ENCODE peak calls at places on chromosome 12, in nine cellular contexts. One of them, this sample, is unnamed.

GRCh38 chr12:5706247-5706646 is 238.8 kb downstream of the ANO2 start:
- DNase-seq in mucosa of descending colon: no peak
- DNase-seq in cardiac muscle cell: no peak
- DNase-seq in stomach: no peak
- DNase-seq in sigmoid colon: no peak
- DNase-seq in brain microvascular endothelial cell: no peak
- DNase-seq in H1: no peak
- DNase-seq in Peyer's patch: no peak
- DNase-seq in astrocyte: no peak
- DNase-seq in this sample: no peak

GRCh38 chr12:56590237-56590830 is 39.8 kb downstream of the BAZ2A start:
- DNase-seq in mucosa of descending colon: no peak
- DNase-seq in cardiac muscle cell: peak; percentile 37
- DNase-seq in stomach: no peak
- DNase-seq in sigmoid colon: no peak
- DNase-seq in brain microvascular endothelial cell: peak; percentile 23
- DNase-seq in H1: no peak
- DNase-seq in Peyer's patch: no peak
- DNase-seq in astrocyte: no peak
- DNase-seq in this sample: no peak

GRCh38 chr12:50981319-50982239 is 29.2 kb downstream of the HIGD1C start:
- DNase-seq in mucosa of descending colon: peak; percentile 35
- DNase-seq in cardiac muscle cell: no peak
- DNase-seq in stomach: no peak
- DNase-seq in sigmoid colon: no peak
- DNase-seq in brain microvascular endothelial cell: no peak
- DNase-seq in H1: no peak
- DNase-seq in Peyer's patch: no peak
- DNase-seq in astrocyte: no peak
- DNase-seq in this sample: no peak

GRCh38 chr12:58925111-58925732 is 4.9 kb upstream of the LRIG3 start:
- DNase-seq in mucosa of descending colon: peak; percentile 43
- DNase-seq in cardiac muscle cell: peak; percentile 69
- DNase-seq in stomach: no peak
- DNase-seq in sigmoid colon: no peak
- DNase-seq in brain microvascular endothelial cell: peak; percentile 45
- DNase-seq in H1: no peak
- DNase-seq in Peyer's patch: no peak
- DNase-seq in astrocyte: peak; percentile 75
- DNase-seq in this sample: no peak

GRCh38 chr12:6891637-6892036 is 13.0 kb upstream of the LRRC23 start:
- DNase-seq in mucosa of descending colon: no peak
- DNase-seq in cardiac muscle cell: no peak
- DNase-seq in stomach: no peak
- DNase-seq in sigmoid colon: no peak
- DNase-seq in brain microvascular endothelial cell: no peak
- DNase-seq in H1: no peak
- DNase-seq in Peyer's patch: no peak
- DNase-seq in astrocyte: no peak
- DNase-seq in this sample: no peak

GRCh38 chr12:76029982-76030377 is 1.6 kb downstream of the PHLDA1 start:
- DNase-seq in mucosa of descending colon: no peak
- DNase-seq in cardiac muscle cell: peak; percentile 70
- DNase-seq in stomach: no peak
- DNase-seq in sigmoid colon: no peak
- DNase-seq in brain microvascular endothelial cell: peak; percentile 28
- DNase-seq in H1: no peak
- DNase-seq in Peyer's patch: no peak
- DNase-seq in astrocyte: no peak
- DNase-seq in this sample: peak; percentile 75

GRCh38 chr12:48671231-48671856 is 10.7 kb downstream of the KANSL2 start:
- DNase-seq in mucosa of descending colon: no peak
- DNase-seq in cardiac muscle cell: no peak
- DNase-seq in stomach: no peak
- DNase-seq in sigmoid colon: no peak
- DNase-seq in brain microvascular endothelial cell: no peak
- DNase-seq in H1: no peak
- DNase-seq in Peyer's patch: no peak
- DNase-seq in astrocyte: no peak
- DNase-seq in this sample: no peak

GRCh38 chr12:24975425-24975824 is 26.5 kb upstream of the BCAT1 start:
- DNase-seq in mucosa of descending colon: no peak
- DNase-seq in cardiac muscle cell: no peak
- DNase-seq in stomach: no peak
- DNase-seq in sigmoid colon: no peak
- DNase-seq in brain microvascular endothelial cell: no peak
- DNase-seq in H1: no peak
- DNase-seq in Peyer's patch: no peak
- DNase-seq in astrocyte: peak; percentile 46
- DNase-seq in this sample: no peak

GRCh38 chr12:79451988-79452387 is 238.8 kb downstream of the PAWR start:
- DNase-seq in mucosa of descending colon: peak; percentile 24
- DNase-seq in cardiac muscle cell: peak; percentile 82
- DNase-seq in stomach: peak; percentile 25
- DNase-seq in sigmoid colon: peak; percentile 85
- DNase-seq in brain microvascular endothelial cell: peak; percentile 97
- DNase-seq in H1: no peak
- DNase-seq in Peyer's patch: no peak
- DNase-seq in astrocyte: peak; percentile 91
- DNase-seq in this sample: peak; percentile 78

GRCh38 chr12:78703820-78704525 is 160.6 kb upstream of the SYT1 start:
- DNase-seq in mucosa of descending colon: no peak
- DNase-seq in cardiac muscle cell: peak; percentile 58
- DNase-seq in stomach: no peak
- DNase-seq in sigmoid colon: no peak
- DNase-seq in brain microvascular endothelial cell: peak; percentile 56
- DNase-seq in H1: no peak
- DNase-seq in Peyer's patch: no peak
- DNase-seq in astrocyte: peak; percentile 95
- DNase-seq in this sample: peak; percentile 69

GRCh38 chr12:28132398-28132797 is 57.9 kb upstream of the CCDC91 start:
- DNase-seq in mucosa of descending colon: no peak
- DNase-seq in cardiac muscle cell: peak; percentile 68
- DNase-seq in stomach: no peak
- DNase-seq in sigmoid colon: no peak
- DNase-seq in brain microvascular endothelial cell: no peak
- DNase-seq in H1: no peak
- DNase-seq in Peyer's patch: no peak
- DNase-seq in astrocyte: no peak
- DNase-seq in this sample: no peak

GRCh38 chr12:108477881-108478259 is 37.2 kb upstream of the FICD start:
- DNase-seq in mucosa of descending colon: no peak
- DNase-seq in cardiac muscle cell: no peak
- DNase-seq in stomach: no peak
- DNase-seq in sigmoid colon: no peak
- DNase-seq in brain microvascular endothelial cell: no peak
- DNase-seq in H1: no peak
- DNase-seq in Peyer's patch: no peak
- DNase-seq in astrocyte: no peak
- DNase-seq in this sample: no peak

GRCh38 chr12:108475396-108475795 is 39.7 kb upstream of the FICD start:
- DNase-seq in mucosa of descending colon: no peak
- DNase-seq in cardiac muscle cell: no peak
- DNase-seq in stomach: no peak
- DNase-seq in sigmoid colon: no peak
- DNase-seq in brain microvascular endothelial cell: no peak
- DNase-seq in H1: no peak
- DNase-seq in Peyer's patch: no peak
- DNase-seq in astrocyte: no peak
- DNase-seq in this sample: no peak

GRCh38 chr12:108478611-108479010 is 36.5 kb upstream of the FICD start:
- DNase-seq in mucosa of descending colon: no peak
- DNase-seq in cardiac muscle cell: no peak
- DNase-seq in stomach: no peak
- DNase-seq in sigmoid colon: no peak
- DNase-seq in brain microvascular endothelial cell: no peak
- DNase-seq in H1: no peak
- DNase-seq in Peyer's patch: no peak
- DNase-seq in astrocyte: no peak
- DNase-seq in this sample: no peak

GRCh38 chr12:108477055-108477880 is 37.8 kb upstream of the FICD start:
- DNase-seq in mucosa of descending colon: no peak
- DNase-seq in cardiac muscle cell: no peak
- DNase-seq in stomach: no peak
- DNase-seq in sigmoid colon: no peak
- DNase-seq in brain microvascular endothelial cell: no peak
- DNase-seq in H1: no peak
- DNase-seq in Peyer's patch: no peak
- DNase-seq in astrocyte: no peak
- DNase-seq in this sample: no peak

GRCh38 chr12:108473400-108474055 is 41.5 kb upstream of the FICD start:
- DNase-seq in mucosa of descending colon: no peak
- DNase-seq in cardiac muscle cell: no peak
- DNase-seq in stomach: no peak
- DNase-seq in sigmoid colon: no peak
- DNase-seq in brain microvascular endothelial cell: no peak
- DNase-seq in H1: no peak
- DNase-seq in Peyer's patch: no peak
- DNase-seq in astrocyte: no peak
- DNase-seq in this sample: no peak
- H3K36me3 ChIP-seq in mucosa of descending colon: no peaks in the 10 kb centered on the region
- H3K36me3 ChIP-seq in cardiac muscle cell: no peaks in the 10 kb centered on the region
- H3K36me3 ChIP-seq in stomach: no peaks in the 10 kb centered on the region
- H3K36me3 ChIP-seq in sigmoid colon: no peaks in the 10 kb centered on the region
- H3K36me3 ChIP-seq in brain microvascular endothelial cell: no peaks in the 10 kb centered on the region
- H3K36me3 ChIP-seq in H1: no peaks in the 10 kb centered on the region
- H3K36me3 ChIP-seq in Peyer's patch: no peaks in the 10 kb centered on the region
- H3K36me3 ChIP-seq in astrocyte: no peaks in the 10 kb centered on the region
- H3K36me3 ChIP-seq in this sample: no peaks in the 10 kb centered on the region

GRCh38 chr12:3200032-3200617 is 122.9 kb downstream of the TSPAN9 start:
- DNase-seq in mucosa of descending colon: peak; percentile 19
- DNase-seq in cardiac muscle cell: peak; percentile 56
- DNase-seq in stomach: peak; percentile 53
- DNase-seq in sigmoid colon: no peak
- DNase-seq in brain microvascular endothelial cell: peak; percentile 43
- DNase-seq in H1: peak; percentile 70
- DNase-seq in Peyer's patch: no peak
- DNase-seq in astrocyte: peak; percentile 35
- DNase-seq in this sample: peak; percentile 95

GRCh38 chr12:3200779-3201738 is 123.9 kb downstream of the TSPAN9 start:
- DNase-seq in mucosa of descending colon: no peak
- DNase-seq in cardiac muscle cell: peak; percentile 20
- DNase-seq in stomach: no peak
- DNase-seq in sigmoid colon: no peak
- DNase-seq in brain microvascular endothelial cell: no peak
- DNase-seq in H1: no peak
- DNase-seq in Peyer's patch: no peak
- DNase-seq in astrocyte: no peak
- DNase-seq in this sample: peak; percentile 87

GRCh38 chr12:3202734-3203446 is 125.7 kb downstream of the TSPAN9 start:
- DNase-seq in mucosa of descending colon: peak; percentile 62
- DNase-seq in cardiac muscle cell: peak; percentile 52
- DNase-seq in stomach: peak; percentile 56
- DNase-seq in sigmoid colon: no peak
- DNase-seq in brain microvascular endothelial cell: no peak
- DNase-seq in H1: no peak
- DNase-seq in Peyer's patch: peak; percentile 33
- DNase-seq in astrocyte: no peak
- DNase-seq in this sample: peak; percentile 97

GRCh38 chr12:3203713-3204112 is 126.5 kb downstream of the TSPAN9 start:
- DNase-seq in mucosa of descending colon: no peak
- DNase-seq in cardiac muscle cell: no peak
- DNase-seq in stomach: no peak
- DNase-seq in sigmoid colon: no peak
- DNase-seq in brain microvascular endothelial cell: no peak
- DNase-seq in H1: no peak
- DNase-seq in Peyer's patch: no peak
- DNase-seq in astrocyte: no peak
- DNase-seq in this sample: peak; percentile 68

DNA sequence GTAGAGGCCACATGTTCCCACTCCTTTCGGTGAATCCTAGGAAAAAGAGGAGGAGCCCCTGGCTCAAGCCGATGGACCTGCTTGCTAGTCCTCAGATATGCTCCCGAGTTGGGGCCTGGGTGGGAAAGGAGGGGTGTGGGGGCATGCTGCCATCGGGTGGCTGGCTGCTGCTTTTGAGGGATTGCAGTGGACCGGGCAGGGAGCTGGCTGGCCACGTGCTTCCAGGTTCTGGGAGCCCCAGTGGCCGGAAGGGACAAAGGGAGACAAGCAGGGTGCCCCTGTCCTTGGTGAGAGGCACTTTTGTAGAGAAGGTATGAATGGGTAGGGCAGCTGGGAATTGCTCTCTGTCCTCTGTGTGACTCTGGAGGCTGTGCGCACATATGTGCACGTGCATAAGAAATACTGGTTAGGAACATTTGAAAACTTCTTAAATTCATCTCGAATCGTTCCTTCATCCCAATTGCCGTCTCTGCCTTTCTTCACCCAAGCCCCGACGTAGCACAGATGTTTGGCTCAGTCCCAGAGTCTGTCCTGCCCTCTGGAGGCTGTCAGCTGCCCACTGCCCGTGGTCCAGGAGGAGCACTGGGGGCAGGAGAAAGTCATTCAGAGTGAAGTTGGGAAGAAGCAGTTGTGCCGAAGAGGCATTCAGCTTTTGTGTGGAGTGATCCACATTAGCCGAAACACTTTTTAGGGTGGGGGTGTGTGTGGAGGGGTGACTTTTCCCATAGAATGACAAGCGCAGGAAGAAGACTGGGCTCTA is 124.7 kb downstream of the TSPAN9 start:
- DNase-seq in mucosa of descending colon: no peak
- DNase-seq in cardiac muscle cell: peak; percentile 14
- DNase-seq in stomach: no peak
- DNase-seq in sigmoid colon: no peak
- DNase-seq in brain microvascular endothelial cell: no peak
- DNase-seq in H1: no peak
- DNase-seq in Peyer's patch: no peak
- DNase-seq in astrocyte: no peak
- DNase-seq in this sample: peak; percentile 87
- H3K4me3 ChIP-seq in mucosa of descending colon: no peak overlapping the region
- H3K4me3 ChIP-seq in cardiac muscle cell: peak overlapping the region; percentile 74
- H3K4me3 ChIP-seq in stomach: no peak overlapping the region
- H3K4me3 ChIP-seq in sigmoid colon: no peak overlapping the region
- H3K4me3 ChIP-seq in brain microvascular endothelial cell: no peak overlapping the region
- H3K4me3 ChIP-seq in H1: no peak overlapping the region
- H3K4me3 ChIP-seq in Peyer's patch: no peak overlapping the region
- H3K4me3 ChIP-seq in astrocyte: no peak overlapping the region
- H3K4me3 ChIP-seq in this sample: no peak overlapping the region

DNA sequence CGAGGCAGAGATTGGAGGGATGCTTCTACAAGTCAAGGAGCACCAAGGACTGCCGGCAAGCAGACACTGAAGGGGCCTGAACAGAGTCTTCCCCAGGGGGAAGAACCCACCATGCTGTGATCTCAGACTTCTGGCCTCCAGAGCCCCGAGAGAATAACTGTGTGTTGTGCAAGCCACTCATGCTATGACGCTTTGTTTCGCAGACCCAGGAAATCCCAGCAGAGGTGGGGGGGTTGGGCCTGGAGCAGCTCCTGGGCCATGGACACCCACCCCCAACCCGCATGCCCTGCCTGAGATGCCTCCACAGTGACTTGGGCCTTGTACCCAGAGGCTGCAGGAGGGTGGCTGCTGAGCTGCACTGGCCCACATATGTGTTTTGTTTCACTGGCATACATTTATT is 31.2 kb downstream of the ARL6IP4 start:
- DNase-seq in mucosa of descending colon: no peak
- DNase-seq in cardiac muscle cell: peak; percentile 34
- DNase-seq in stomach: no peak
- DNase-seq in sigmoid colon: no peak
- DNase-seq in brain microvascular endothelial cell: no peak
- DNase-seq in H1: no peak
- DNase-seq in Peyer's patch: no peak
- DNase-seq in astrocyte: no peak
- DNase-seq in this sample: peak; percentile 25
- TF ChIP-seq CTCF in mucosa of descending colon: no peak
- TF ChIP-seq CTCF in cardiac muscle cell: no peak
- TF ChIP-seq CTCF in stomach: no peak
- TF ChIP-seq CTCF in sigmoid colon: no peak
- TF ChIP-seq CTCF in brain microvascular endothelial cell: no peak
- TF ChIP-seq CTCF in H1: no peak
- TF ChIP-seq CTCF in Peyer's patch: no peak
- TF ChIP-seq CTCF in astrocyte: no peak
- TF ChIP-seq CTCF in this sample: no peak

GRCh38 chr12:26520154-26520553 is 312.8 kb downstream of the ITPR2 start:
- DNase-seq in mucosa of descending colon: no peak
- DNase-seq in cardiac muscle cell: no peak
- DNase-seq in stomach: no peak
- DNase-seq in sigmoid colon: no peak
- DNase-seq in brain microvascular endothelial cell: no peak
- DNase-seq in H1: no peak
- DNase-seq in Peyer's patch: no peak
- DNase-seq in astrocyte: no peak
- DNase-seq in this sample: peak; percentile 50
- H3K36me3 ChIP-seq in mucosa of descending colon: no peaks in the 10 kb centered on the region
- H3K36me3 ChIP-seq in cardiac muscle cell: no peaks in the 10 kb centered on the region
- H3K36me3 ChIP-seq in stomach: peaks cover 2% of the 10 kb centered on the region
- H3K36me3 ChIP-seq in sigmoid colon: no peaks in the 10 kb centered on the region
- H3K36me3 ChIP-seq in brain microvascular endothelial cell: no peaks in the 10 kb centered on the region
- H3K36me3 ChIP-seq in H1: peaks cover under 1% of the 10 kb centered on the region
- H3K36me3 ChIP-seq in Peyer's patch: no peaks in the 10 kb centered on the region
- H3K36me3 ChIP-seq in astrocyte: no peaks in the 10 kb centered on the region
- H3K36me3 ChIP-seq in this sample: no peaks in the 10 kb centered on the region